ENCODE peak calls at places on chromosomes 1 and 21, in five cellular contexts. F is activated effector memory CD4-positive, alpha-beta T cell treated with Interleukin-2 at 50 U/mL for 16 hours; I is endothelial cell; P is fibroblast of mammary gland; R is prostate gland. T is an unnamed sample.

GRCh38 chr1:56180806-56181205 is 398.6 kb downstream of the PLPP3 start:
- DNase-seq in F (no peak), I (no peak), P (peak; percentile 34), R (no peak), T (no peak)

GRCh38 chr1:231106347-231106746 is 55.5 kb upstream of the TRIM67 start:
- DNase-seq in F (no peak), I (no peak), P (peak; percentile 49), R (no peak), T (no peak)

GRCh38 chr1:234768171-234768568 is 158.2 kb upstream of the IRF2BP2 start:
- DNase-seq in F (peak; percentile 17), I (no peak), P (no peak), R (no peak), T (no peak)

GRCh38 chr1:6111571-6111970 is 65.9 kb downstream of the KCNAB2 start:
- DNase-seq in F (no peak), I (no peak), P (no peak), R (no peak), T (no peak)

GRCh38 chr1:57711326-57711725 is 287.5 kb upstream of the DAB1 start:
- DNase-seq in F (no peak), I (no peak), P (no peak), R (no peak), T (no peak)

GRCh38 chr1:240306673-240307072 is 215.0 kb downstream of the FMN2 start:
- DNase-seq in F (no peak), I (no peak), P (peak; percentile 35), R (no peak), T (no peak)

GRCh38 chr1:184624051-184624450 is 130.6 kb downstream of the EDEM3 start:
- DNase-seq in F (no peak), I (no peak), P (no peak), R (no peak), T (no peak)

GRCh38 chr1:97137862-97138514 is 416.4 kb downstream of the PTBP2 start:
- DNase-seq in F (no peak), I (peak; percentile 39), P (peak; percentile 86), R (peak; percentile 44), T (peak; percentile 94)

GRCh38 chr1:89754518-89754917 is 66.3 kb upstream of the LRRC8D start:
- DNase-seq in F (no peak), I (no peak), P (peak; percentile 51), R (no peak), T (peak; percentile 66)

GRCh38 chr1:77925536-77925935 is 37.1 kb downstream of the NEXN start:
- DNase-seq in F (no peak), I (no peak), P (no peak), R (no peak), T (no peak)

GRCh38 chr21:18253252-18253651 is 8.6 kb downstream of the CHODL start:
- DNase-seq in F (no peak), I (no peak), P (no peak), R (no peak), T (no peak)

GRCh38 chr1:199403421-199404116 is 623.9 kb upstream of the NR5A2 start:
- DNase-seq in F (no peak), I (no peak), P (peak; percentile 53), R (no peak), T (peak; percentile 25)

GRCh38 chr21:44282370-44282769 is 3.3 kb upstream of the AIRE start:
- DNase-seq in F (no peak), I (no peak), P (no peak), R (no peak), T (no peak)

GRCh38 chr1:238582816-238583215 is 692.1 kb upstream of the ZP4 start:
- DNase-seq in F (no peak), I (no peak), P (no peak), R (no peak), T (no peak)

GRCh38 chr1:177948336-177948972 is 21.4 kb downstream of the SEC16B start:
- DNase-seq in F (no peak), I (peak; percentile 64), P (peak; percentile 73), R (peak; percentile 38), T (peak; percentile 87)

GRCh38 chr1:22024485-22025367 is 23.3 kb downstream of the CELA3A start:
- DNase-seq in F (peak; percentile 69), I (peak; percentile 50), P (peak; percentile 83), R (peak; percentile 27), T (peak; percentile 85)

GRCh38 chr1:51780927-51781326 is 97.6 kb downstream of the NRDC start:
- DNase-seq in F (no peak), I (no peak), P (no peak), R (no peak), T (no peak)

GRCh38 chr1:98963359-98963758 is 41.3 kb downstream of the PLPPR5 start:
- DNase-seq in F (no peak), I (no peak), P (no peak), R (no peak), T (no peak)

GRCh38 chr1:207659545-207660148 is 14.7 kb downstream of the CR1L start:
- DNase-seq in F (no peak), I (no peak), P (no peak), R (no peak), T (no peak)

GRCh38 chr1:4091996-4092395 is 191.9 kb upstream of the C1orf174 start:
- DNase-seq in F (no peak), I (no peak), P (no peak), R (no peak), T (no peak)

GRCh38 chr1:177943999-177944672 is 25.7 kb downstream of the SEC16B start:
- DNase-seq in F (no peak), I (no peak), P (no peak), R (no peak), T (no peak)

GRCh38 chr1:177953549-177953948 is 16.3 kb downstream of the SEC16B start:
- DNase-seq in F (no peak), I (no peak), P (no peak), R (no peak), T (no peak)

GRCh38 chr21:33732038-33732437 is 89.7 kb downstream of the ITSN1 start:
- DNase-seq in F (no peak), I (no peak), P (no peak), R (no peak), T (no peak)

GRCh38 chr21:44837537-44837936 is 19.7 kb upstream of the SUMO3 start:
- DNase-seq in F (no peak), I (no peak), P (no peak), R (no peak), T (no peak)

GRCh38 chr1:209105769-209106168 is 477.7 kb upstream of the CAMK1G start:
- DNase-seq in F (no peak), I (no peak), P (no peak), R (no peak), T (no peak)

GRCh38 chr1:222464841-222465210 is 83.1 kb downstream of the HHIPL2 start:
- DNase-seq in F (peak; percentile 35), I (peak; percentile 64), P (peak; percentile 78), R (peak; percentile 22), T (peak; percentile 76)

GRCh38 chr1:93701619-93702018 is 20.0 kb upstream of the BCAR3 start:
- DNase-seq in F (no peak), I (no peak), P (peak; percentile 98), R (peak; percentile 33), T (no peak)

GRCh38 chr1:147624011-147624410 is 46.3 kb downstream of the ACP6 start:
- DNase-seq in F (no peak), I (no peak), P (no peak), R (no peak), T (no peak)

GRCh38 chr1:202710070-202711025 is at the start of gene SYT2:
- DNase-seq in F (no peak), I (peak; percentile 57), P (no peak), R (no peak), T (no peak)

GRCh38 chr1:206482611-206483010 is 12.3 kb downstream of the IKBKE start:
- DNase-seq in F (no peak), I (no peak), P (no peak), R (no peak), T (no peak)

GRCh38 chr1:197116156-197116555 is 30.3 kb downstream of the ASPM start:
- DNase-seq in F (no peak), I (no peak), P (no peak), R (no peak), T (no peak)

GRCh38 chr1:82978461-82979324 is 1020.2 kb downstream of the TTLL7 start:
- DNase-seq in F (no peak), I (no peak), P (no peak), R (no peak), T (no peak)

GRCh38 chr1:25799758-25800537 is at the start of gene SELENON:
- DNase-seq in F (peak; percentile 22), I (peak; percentile 78), P (peak; percentile 40), R (no peak), T (no peak)

GRCh38 chr1:86207323-86207722 is 50.8 kb upstream of the COL24A1 start:
- DNase-seq in F (no peak), I (no peak), P (peak; percentile 88), R (no peak), T (no peak)

GRCh38 chr1:31413405-31414005 is 492 bp downstream of the SERINC2 start:
- DNase-seq in F (peak; percentile 2), I (peak; percentile 45), P (peak; percentile 47), R (peak; percentile 80), T (no peak)

GRCh38 chr1:112605633-112606327 is 13.2 kb downstream of the ST7L start:
- DNase-seq in F (no peak), I (no peak), P (peak; percentile 37), R (no peak), T (no peak)

GRCh38 chr1:82836246-82836645 is 1035.5 kb downstream of the ADGRL2 start:
- DNase-seq in F (no peak), I (no peak), P (peak; percentile 28), R (no peak), T (no peak)

GRCh38 chr1:70038025-70038424 is 167.4 kb downstream of the LRRC40 start:
- DNase-seq in F (no peak), I (no peak), P (peak; percentile 11), R (no peak), T (no peak)